ENCODE peak calls at places on chromosomes 12 and 14, in ten cellular contexts. O is cardiac fibroblast; U is CD8-positive, alpha-beta T cell; R is astrocyte of the cerebellum; T is trophoblast cell; I is ovary; N is fibroblast of lung; Q is SK-N-SH; W is A549; F is esophagus muscularis mucosa. J is an unnamed sample.

GRCh38 chr14:52961060-52961639 is 10.3 kb upstream of the FERMT2 start:
- DNase-seq in O (peak; percentile 82), U (peak; percentile 72), R (no peak), T (peak; percentile 83), I (peak; percentile 53), N (peak; percentile 76), Q (peak; percentile 63), W (peak; percentile 80), F (no peak), J (no peak)

GRCh38 chr12:50187084-50187900 is 20.1 kb upstream of the CERS5 start:
- DNase-seq in O (peak; percentile 91), U (no peak), R (peak; percentile 91), T (peak; percentile 95), I (no peak), N (peak; percentile 80), Q (no peak), W (no peak), F (no peak), J (no peak)

GRCh38 chr14:22849212-22849819 is 12.9 kb downstream of the MMP14 start:
- DNase-seq in O (peak; percentile 63), U (no peak), R (no peak), T (peak; percentile 9), I (peak; percentile 84), N (no peak), Q (peak; percentile 56), W (no peak), F (no peak), J (no peak)

GRCh38 chr14:72617391-72618011 is 276.4 kb downstream of the DPF3 start:
- DNase-seq in O (no peak), U (peak; percentile 36), R (peak; percentile 88), T (peak; percentile 87), I (peak; percentile 53), N (no peak), Q (no peak), W (no peak), F (peak; percentile 90), J (no peak)

GRCh38 chr12:66170606-66171005 is 810 bp upstream of the TMBIM4 start:
- DNase-seq in O (no peak), U (no peak), R (no peak), T (no peak), I (no peak), N (no peak), Q (no peak), W (no peak), F (no peak), J (no peak)

GRCh38 chr12:108890208-108890607 is 10.3 kb downstream of the DAO start:
- DNase-seq in O (no peak), U (no peak), R (no peak), T (peak; percentile 49), I (no peak), N (peak; percentile 12), Q (no peak), W (no peak), F (no peak), J (no peak)

GRCh38 chr12:104975621-104976343 is 10.3 kb upstream of the NOPCHAP1 start:
- DNase-seq in O (peak; percentile 77), U (no peak), R (no peak), T (peak; percentile 82), I (no peak), N (peak; percentile 15), Q (no peak), W (no peak), F (no peak), J (peak; percentile 36)

GRCh38 chr12:112664569-112664968 is 127.0 kb upstream of the RPH3A start:
- DNase-seq in O (peak; percentile 2), U (no peak), R (no peak), T (peak; percentile 33), I (no peak), N (no peak), Q (no peak), W (peak; percentile 24), F (no peak), J (no peak)

GRCh38 chr12:4032906-4033628 is 159.9 kb upstream of the PARP11 start:
- DNase-seq in O (no peak), U (no peak), R (no peak), T (no peak), I (no peak), N (peak; percentile 13), Q (no peak), W (no peak), F (no peak), J (peak; percentile 76)

GRCh38 chr14:73755434-73756014 is 41.3 kb upstream of the PNMA1 start:
- DNase-seq in O (peak; percentile 39), U (no peak), R (no peak), T (peak; percentile 57), I (no peak), N (no peak), Q (no peak), W (no peak), F (no peak), J (no peak)

GRCh38 chr12:76810690-76811434 is 46.9 kb downstream of the ZDHHC17 start:
- DNase-seq in O (no peak), U (no peak), R (no peak), T (no peak), I (no peak), N (no peak), Q (no peak), W (no peak), F (no peak), J (no peak)

GRCh38 chr14:57390806-57391562 is 598 bp downstream of the NAA30 start:
- DNase-seq in O (peak; percentile 39), U (peak; percentile 63), R (no peak), T (peak; percentile 51), I (peak; percentile 32), N (peak; percentile 37), Q (peak; percentile 78), W (peak; percentile 48), F (no peak), J (no peak)

GRCh38 chr14:102029956-102030355 is 56.9 kb downstream of the HSP90AA1 start:
- DNase-seq in O (peak; percentile 43), U (no peak), R (peak; percentile 94), T (peak; percentile 6), I (no peak), N (peak; percentile 45), Q (no peak), W (no peak), F (no peak), J (no peak)

GRCh38 chr12:13173537-13173936 is 23.0 kb upstream of the EMP1 start:
- DNase-seq in O (peak; percentile 99), U (no peak), R (peak; percentile 81), T (peak; percentile 94), I (no peak), N (peak; percentile 89), Q (no peak), W (no peak), F (no peak), J (no peak)

GRCh38 chr14:57268161-57269067 is at the start of the genes AP5M1 and EXOC5:
- DNase-seq in O (peak; percentile 94), U (peak; percentile 91), R (peak; percentile 79), T (peak; percentile 97), I (peak; percentile 87), N (peak; percentile 94), Q (peak; percentile 86), W (peak; percentile 94), F (peak; percentile 96), J (peak; percentile 38)

GRCh38 chr12:102781117-102781516 is 135.9 kb downstream of the PAH start:
- DNase-seq in O (no peak), U (no peak), R (no peak), T (no peak), I (no peak), N (no peak), Q (no peak), W (no peak), F (no peak), J (no peak)

GRCh38 chr12:29581641-29582040 is 84.2 kb upstream of the OVCH1 start:
- DNase-seq in O (peak; percentile 85), U (no peak), R (no peak), T (no peak), I (no peak), N (peak; percentile 66), Q (no peak), W (no peak), F (no peak), J (no peak)

GRCh38 chr14:36070056-36071043 is 106.2 kb downstream of the PTCSC3 start:
- DNase-seq in O (peak; percentile 67), U (no peak), R (peak; percentile 73), T (peak; percentile 91), I (no peak), N (peak; percentile 66), Q (peak; percentile 39), W (peak; percentile 82), F (no peak), J (peak; percentile 30)

GRCh38 chr12:63880742-63881141 is 36.2 kb downstream of the SRGAP1 start:
- DNase-seq in O (no peak), U (no peak), R (no peak), T (no peak), I (no peak), N (no peak), Q (no peak), W (no peak), F (no peak), J (no peak)

GRCh38 chr14:67411820-67412421 is at the start of gene PLEK2:
- DNase-seq in O (peak; percentile 54), U (peak; percentile 73), R (no peak), T (peak; percentile 36), I (no peak), N (peak; percentile 20), Q (peak; percentile 60), W (peak; percentile 53), F (no peak), J (peak; percentile 95)
- H3K4me3 ChIP-seq in O (peak within 1 kb of the TSS; percentile 42), U (peak within 1 kb of the TSS; percentile 53), R (peak within 1 kb of the TSS; percentile 42), T (peak within 1 kb of the TSS; percentile 67), I (peak within 1 kb of the TSS; percentile 9), N (peak within 1 kb of the TSS; percentile 18), Q (peak within 1 kb of the TSS; percentile 38), W (peak within 1 kb of the TSS; percentile 58), F (peak within 1 kb of the TSS; percentile 49), J (peak within 1 kb of the TSS; percentile 84)

GRCh38 chr12:52200783-52201519 is 9.1 kb upstream of the KRT80 start:
- DNase-seq in O (no peak), U (no peak), R (no peak), T (no peak), I (peak; percentile 9), N (no peak), Q (no peak), W (no peak), F (no peak), J (no peak)
- H3K4me3 ChIP-seq in O (no peak overlapping the region), U (no peak overlapping the region), R (no peak overlapping the region), T (no peak overlapping the region), I (no peak overlapping the region), N (no peak overlapping the region), Q (no peak overlapping the region), W (no peak overlapping the region), F (no peak overlapping the region), J (no peak overlapping the region)

GRCh38 chr12:75481013-75481705 is 604 bp downstream of the GLIPR1 start:
- DNase-seq in O (peak; percentile 48), U (no peak), R (no peak), T (peak; percentile 53), I (no peak), N (peak; percentile 62), Q (no peak), W (no peak), F (no peak), J (no peak)
- H3K4me3 ChIP-seq in O (peak overlapping the region; percentile 43), U (peak overlapping the region; percentile 51), R (peak overlapping the region; percentile 60), T (no peak overlapping the region), I (peak overlapping the region; percentile 50), N (peak overlapping the region; percentile 52), Q (peak overlapping the region; percentile 41), W (peak overlapping the region; percentile 37), F (peak overlapping the region; percentile 44), J (peak overlapping the region; percentile 1)

DNA sequence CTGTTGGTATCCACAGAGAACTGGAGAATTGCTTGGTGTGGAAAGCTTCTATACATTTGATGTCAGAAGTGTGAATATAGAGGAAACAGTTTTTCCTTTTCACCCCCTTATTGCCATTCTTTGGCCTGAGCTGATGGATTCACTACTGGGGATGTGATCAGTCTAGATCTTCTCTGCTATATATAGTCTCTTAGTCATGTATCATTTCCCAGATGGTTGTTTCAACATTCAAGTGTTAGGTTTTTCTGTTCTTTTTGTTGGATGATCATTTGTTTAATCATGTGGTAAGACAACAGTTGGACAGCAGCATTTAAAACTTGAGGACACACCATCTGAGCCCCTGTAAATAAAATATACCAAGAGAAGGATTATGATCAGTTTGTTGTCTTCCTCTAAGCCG is 29.6 kb downstream of the TMX1 start:
- DNase-seq in O (no peak), U (no peak), R (no peak), T (no peak), I (no peak), N (no peak), Q (no peak), W (no peak), F (no peak), J (no peak)
- H3K4me3 ChIP-seq in O (no peak overlapping the region), U (no peak overlapping the region), R (no peak overlapping the region), T (no peak overlapping the region), I (no peak overlapping the region), N (no peak overlapping the region), Q (no peak overlapping the region), W (no peak overlapping the region), F (no peak overlapping the region), J (no peak overlapping the region)